ENCODE peak calls at places on chromosomes 1 and 21, in six cellular contexts. K is psoas muscle, T is upper lobe of right lung, F is PC-3, U is heart left ventricle, D is transverse colon. V is an unnamed sample.

GRCh38 chr1:198864695-198865094 is 225.9 kb downstream of the PTPRC start:
- DNase-seq in F (no peak), D (no peak), U (no peak), T (no peak), K (no peak), V (no peak)

GRCh38 chr21:35232545-35233176 is 183.6 kb upstream of the RUNX1 start:
- DNase-seq in U (no peak), D (no peak), F (peak; percentile 91), K (no peak), T (no peak), V (peak; percentile 67)

GRCh38 chr1:3035871-3036645 is 14.8 kb downstream of the ACTRT2 start:
- DNase-seq in T (peak; percentile 45), D (no peak), U (no peak), K (peak; percentile 36), F (no peak), V (no peak)

GRCh38 chr1:78411707-78412106 is 79.1 kb upstream of the PTGFR start:
- DNase-seq in T (no peak), F (no peak), U (no peak), D (no peak), K (no peak), V (no peak)

GRCh38 chr1:93961443-93961842 is 52.2 kb upstream of the GCLM start:
- DNase-seq in U (no peak), T (no peak), F (no peak), D (no peak), K (no peak), V (no peak)

GRCh38 chr21:39281853-39282252 is 31.6 kb downstream of the BRWD1 start:
- DNase-seq in K (no peak), F (no peak), U (no peak), D (no peak), T (no peak), V (no peak)

GRCh38 chr1:12409676-12410075 is 179.8 kb downstream of the VPS13D start:
- DNase-seq in D (peak; percentile 74), U (no peak), F (no peak), K (no peak), T (no peak), V (no peak)

GRCh38 chr1:10387611-10388386 is 11.1 kb upstream of the PGD start:
- DNase-seq in D (no peak), K (peak; percentile 58), U (peak; percentile 36), F (peak; percentile 77), T (no peak), V (no peak)

GRCh38 chr1:210239295-210240155 is 6.9 kb downstream of the SERTAD4 start:
- DNase-seq in D (no peak), T (no peak), U (no peak), K (no peak), F (peak; percentile 95), V (peak; percentile 65)

GRCh38 chr1:7576946-7577657 is 194.0 kb upstream of the VAMP3 start:
- DNase-seq in U (peak; percentile 35), K (peak; percentile 24), F (peak; percentile 19), T (peak; percentile 47), D (no peak), V (no peak)

GRCh38 chr1:92623187-92623778 is 136.6 kb upstream of the GFI1 start:
- DNase-seq in F (peak; percentile 45), D (no peak), U (no peak), T (no peak), K (no peak), V (no peak)

GRCh38 chr1:161047436-161048420 is 2.0 kb upstream of the USF1 start:
- DNase-seq in T (peak; percentile 63), U (no peak), D (no peak), K (no peak), F (no peak), V (no peak)

GRCh38 chr1:38789498-38790169 is 69.9 kb downstream of the RRAGC start:
- DNase-seq in K (no peak), T (no peak), F (peak; percentile 25), U (no peak), D (no peak), V (peak; percentile 74)

GRCh38 chr1:228459091-228459993 is 27.8 kb upstream of the RNF187 start:
- DNase-seq in T (peak; percentile 77), F (peak; percentile 88), U (peak; percentile 47), K (peak; percentile 74), D (peak; percentile 58), V (no peak)

GRCh38 chr1:223225481-223225880 is 82.4 kb upstream of the TLR5 start:
- DNase-seq in D (no peak), T (no peak), U (no peak), F (no peak), K (no peak), V (peak; percentile 22)

GRCh38 chr1:40801742-40802077 is 18.1 kb downstream of the KCNQ4 start:
- DNase-seq in U (no peak), D (no peak), T (no peak), K (no peak), F (no peak), V (no peak)

GRCh38 chr1:40802078-40803075 is 18.8 kb downstream of the KCNQ4 start:
- DNase-seq in U (peak; percentile 90), F (peak; percentile 75), K (peak; percentile 93), D (peak; percentile 90), T (peak; percentile 93), V (peak; percentile 73)

GRCh38 chr1:40803902-40804301 is 20.3 kb downstream of the KCNQ4 start:
- DNase-seq in F (no peak), D (no peak), U (no peak), T (no peak), K (no peak), V (no peak)

GRCh38 chr1:40806240-40806639 is 22.7 kb downstream of the KCNQ4 start:
- DNase-seq in U (no peak), T (no peak), K (no peak), D (no peak), F (no peak), V (no peak)

DNA sequence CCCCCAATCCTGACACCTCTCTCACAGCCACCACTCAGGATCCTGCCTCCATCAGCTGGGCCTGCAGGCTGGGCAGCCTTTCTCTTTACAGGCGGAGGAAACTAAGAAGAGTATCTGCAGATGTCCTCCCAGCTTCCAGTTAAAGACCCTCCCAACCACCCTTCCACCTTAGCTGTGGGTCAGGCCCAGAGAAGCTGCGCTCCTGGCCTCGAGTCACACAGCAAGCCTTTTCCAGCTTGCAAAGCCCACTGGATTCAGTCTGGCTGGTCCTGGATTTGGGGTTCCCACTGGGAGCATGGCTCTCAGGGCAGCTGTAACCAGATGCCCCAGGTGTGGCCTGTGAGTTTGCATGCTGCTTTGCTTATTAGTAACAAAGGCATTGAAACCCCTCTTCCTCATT is 19.9 kb downstream of the KCNQ4 start:
- DNase-seq in F (no peak), D (no peak), T (no peak), U (no peak), K (no peak), V (no peak)
- H3K27ac ChIP-seq in F (no peak overlapping the region), D (peak overlapping the region; percentile 80), T (peak overlapping the region; percentile 65), U (peak overlapping the region; percentile 75), K (peak overlapping the region; percentile 67), V (no peak overlapping the region)

GRCh38 chr1:63913533-63913932 is 139.7 kb downstream of the ROR1 start:
- DNase-seq in D (no peak), U (peak; percentile 46), K (no peak), F (no peak), T (no peak), V (peak; percentile 45)
- H3K4me1 ChIP-seq in D (peaks cover 15% of the 10 kb centered on the region), U (peaks cover 21% of the 10 kb centered on the region), K (peaks cover 8% of the 10 kb centered on the region), F (peaks cover 5% of the 10 kb centered on the region), T (no peaks in the 10 kb centered on the region), V (peaks cover 27% of the 10 kb centered on the region)

GRCh38 chr1:153776971-153777370 is 1.8 kb downstream of the SLC27A3 start:
- DNase-seq in F (no peak), D (no peak), T (no peak), K (no peak), U (peak; percentile 25), V (no peak)
- H3K4me3 ChIP-seq in F (no peak overlapping the region), D (no peak overlapping the region), T (peak overlapping the region; percentile 92), K (peak overlapping the region; percentile 71), U (peak overlapping the region; percentile 76), V (no peak overlapping the region)

GRCh38 chr1:183418696-183419095 is 516 bp upstream of the NMNAT2 start:
- DNase-seq in D (no peak), F (no peak), T (no peak), K (no peak), U (no peak), V (no peak)

GRCh38 chr1:183414365-183414764 is 3.8 kb downstream of the NMNAT2 start:
- DNase-seq in D (no peak), F (peak; percentile 67), K (no peak), U (no peak), T (no peak), V (no peak)

GRCh38 chr1:183419399-183419798 is 1.2 kb upstream of the NMNAT2 start:
- DNase-seq in K (no peak), D (no peak), T (no peak), U (no peak), F (no peak), V (no peak)

GRCh38 chr1:183416850-183417690 is 1.1 kb downstream of the NMNAT2 start:
- DNase-seq in D (peak; percentile 31), T (peak; percentile 82), F (no peak), U (peak; percentile 65), K (peak; percentile 76), V (peak; percentile 57)

DNA sequence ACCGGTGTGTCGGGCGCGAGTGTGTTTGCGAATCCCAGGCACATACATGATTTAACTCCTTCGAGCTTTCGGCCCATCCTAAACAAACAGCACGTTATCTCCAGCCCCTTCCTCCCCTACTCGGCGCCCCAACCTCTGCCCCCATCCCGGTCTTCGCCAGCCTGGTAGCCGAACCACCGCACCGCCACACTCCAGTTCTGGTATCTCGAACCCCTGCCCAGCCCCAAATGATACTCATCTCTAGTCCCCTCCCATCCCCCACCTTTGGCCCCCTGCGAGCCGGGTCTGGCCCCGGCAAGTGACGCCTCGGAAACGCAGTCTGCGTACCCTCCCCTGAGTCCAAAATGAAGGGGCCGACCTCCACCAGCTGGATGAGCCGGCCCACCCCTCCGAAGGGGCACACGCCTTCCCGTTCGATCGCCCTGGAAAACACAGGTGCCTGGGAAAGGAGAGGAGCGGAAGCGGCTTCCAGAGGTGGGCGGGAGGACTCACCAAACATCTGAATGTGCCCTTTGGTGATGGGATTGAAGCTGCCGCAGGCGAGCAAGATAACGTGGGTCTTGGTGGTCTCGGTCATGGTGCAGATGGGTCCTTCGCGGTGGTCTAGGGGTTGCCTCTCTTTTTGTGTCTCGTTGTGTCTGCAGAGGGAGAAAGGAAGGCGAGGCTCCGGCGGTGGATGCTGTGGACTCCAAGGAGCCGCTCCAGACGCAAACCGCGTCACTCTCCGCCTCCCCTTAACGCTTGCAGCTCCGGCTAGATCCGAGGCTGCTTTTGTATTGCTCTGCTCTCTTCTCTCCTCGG is at the start of gene NMNAT2:
- DNase-seq in T (peak; percentile 63), K (peak; percentile 50), U (no peak), F (peak; percentile 58), D (no peak), V (no peak)
- H3K27ac ChIP-seq in T (no peak within 1 kb of the TSS), K (no peak within 1 kb of the TSS), U (no peak within 1 kb of the TSS), F (no peak within 1 kb of the TSS), D (no peak within 1 kb of the TSS), V (no peak within 1 kb of the TSS)

DNA sequence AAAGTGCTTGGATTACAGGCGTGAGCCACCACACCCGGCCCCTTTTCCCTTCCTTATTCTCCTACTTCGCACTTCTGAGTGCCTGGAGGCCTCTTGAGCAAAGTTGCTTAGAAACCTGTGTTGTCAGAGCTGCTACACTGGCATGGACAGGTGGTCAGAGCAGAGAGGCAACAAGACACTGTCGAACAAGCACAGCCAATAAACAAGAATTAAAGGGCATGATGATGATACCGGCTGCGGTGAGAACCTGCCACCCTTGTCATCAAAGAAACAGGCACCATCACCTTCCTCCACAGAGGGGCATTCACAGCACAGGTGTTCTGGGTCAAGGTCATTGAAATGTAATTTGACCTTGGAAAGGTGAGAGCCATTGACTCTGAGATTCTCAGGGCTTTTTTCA is 23.3 kb downstream of the STUM start:
- DNase-seq in U (no peak), D (no peak), F (no peak), K (no peak), T (peak; percentile 23), V (no peak)
- H3K4me1 ChIP-seq in U (peaks cover 12% of the 10 kb centered on the region), D (peaks cover 13% of the 10 kb centered on the region), F (no peaks in the 10 kb centered on the region), K (no peaks in the 10 kb centered on the region), T (no peaks in the 10 kb centered on the region), V (no peaks in the 10 kb centered on the region)

GRCh38 chr1:147073062-147073432 is 99.2 kb downstream of the PRKAB2 start:
- DNase-seq in K (no peak), U (no peak), F (no peak), D (no peak), T (no peak), V (no peak)
- H3K4me3 ChIP-seq in K (peak overlapping the region; percentile 38), U (peak overlapping the region; percentile 28), F (no peak overlapping the region), D (peak overlapping the region; percentile 20), T (peak overlapping the region; percentile 42), V (no peak overlapping the region)